ENCODE peak calls at places on chromosomes 6 and 20, in six cellular contexts. L is EL; P is activated CD4-positive, alpha-beta T cell treated with anti-CD3 and anti-CD28 coated beads, Interleukin-2, amount 10 ng/mL, durations not matched to agents 24 days and 14 days; A is stimulated activated CD4-positive, alpha-beta T cell treated with anti-CD3 and anti-CD28 coated beads, TNF-alpha, amount 100 ng/mL, for 24 hours; W is HL-60; F is hepatocyte. H is an unnamed sample.

GRCh38 chr6:169912266-169913095 is 161.1 kb downstream of the ERMARD start:
- DNase-seq in P (no peak), W (peak), F (no peak), L (no peak), A (no peak), H (no peak)

GRCh38 chr20:58246346-58246745 is 17.9 kb upstream of the ANKRD60 start:
- DNase-seq in W (no peak), P (peak), F (no peak), A (no peak), L (peak), H (peak)

GRCh38 chr20:16111132-16111852 is 462.0 kb downstream of the KIF16B start:
- DNase-seq in A (no peak), P (no peak), L (no peak), W (no peak), F (no peak), H (peak)

GRCh38 chr6:139407718-139408222 is 33.3 kb upstream of the CITED2 start:
- DNase-seq in P (no peak), W (no peak), A (no peak), L (peak), F (no peak), H (no peak)

GRCh38 chr6:147624946-147625515 is 116.5 kb downstream of the SAMD5 start:
- DNase-seq in W (no peak), A (no peak), F (no peak), P (no peak), L (no peak), H (no peak)

GRCh38 chr6:116073765-116074450 is 13.2 kb upstream of the FRK start:
- DNase-seq in P (no peak), F (peak), W (no peak), A (no peak), L (peak), H (no peak)

GRCh38 chr6:149213829-149214228 is 103.7 kb upstream of the TAB2 start:
- DNase-seq in A (no peak), L (peak), P (no peak), W (no peak), F (no peak), H (no peak)

GRCh38 chr20:22583773-22584629 is at the start of gene FOXA2:
- DNase-seq in L (no peak), F (peak), W (no peak), P (no peak), A (no peak), H (no peak)

GRCh38 chr20:4813076-4813838 is 91.5 kb downstream of the PRND start:
- DNase-seq in W (no peak), L (no peak), A (no peak), P (peak), F (no peak), H (no peak)

GRCh38 chr6:90183587-90184333 is 112.9 kb downstream of the BACH2 start:
- DNase-seq in P (no peak), W (no peak), A (no peak), L (no peak), F (peak), H (no peak)

GRCh38 chr6:139644821-139645220 is 270.4 kb upstream of the CITED2 start:
- DNase-seq in W (no peak), L (peak), P (no peak), A (no peak), F (no peak), H (no peak)

GRCh38 chr6:39433630-39434029 is 111.1 kb upstream of the KCNK16 start:
- DNase-seq in L (no peak), P (no peak), F (no peak), W (no peak), A (no peak), H (no peak)

GRCh38 chr20:50876816-50877215 is 54.4 kb downstream of the ADNP start:
- DNase-seq in P (no peak), W (no peak), A (no peak), L (no peak), F (no peak), H (no peak)

GRCh38 chr6:157045831-157046454 is 268.8 kb downstream of the ARID1B start:
- DNase-seq in A (no peak), P (no peak), L (peak), W (no peak), F (peak), H (peak)

H was measured in SK-MEL-5.